ENCODE peak calls at places on chromosome 1, in eight cellular contexts. U is AG04449, N is fibroblast of the aortic adventitia, B is epithelial cell of esophagus, C is fibroblast of pulmonary artery, A is brain microvascular endothelial cell, R is IMR-90, J is epithelial cell of proximal tubule. X is an unnamed sample.

GRCh38 chr1:118159578-118159977 is 25.4 kb downstream of the SPAG17 start:
- DNase-seq in B (no peak), J (peak; percentile 39), C (no peak), N (no peak), R (no peak), U (no peak), A (no peak), X (no peak)

GRCh38 chr1:84726593-84727275 is 36.5 kb upstream of the SSX2IP start:
- DNase-seq in U (no peak), B (peak; percentile 19), C (no peak), R (peak; percentile 66), J (no peak), A (no peak), N (peak; percentile 52), X (peak; percentile 43)

GRCh38 chr1:71049951-71050598 is 2.5 kb upstream of the PTGER3 start:
- DNase-seq in R (peak; percentile 72), J (peak; percentile 37), A (peak; percentile 60), U (peak; percentile 26), N (peak; percentile 87), C (peak; percentile 87), B (peak; percentile 77), X (peak; percentile 75)

GRCh38 chr1:234186037-234186688 is 187.1 kb upstream of the COA6 start:
- DNase-seq in N (peak; percentile 6), B (peak; percentile 98), R (peak; percentile 42), J (peak; percentile 94), C (no peak), U (no peak), A (no peak), X (no peak)

GRCh38 chr1:173149887-173150286 is 57.2 kb downstream of the TNFSF4 start:
- DNase-seq in R (peak; percentile 83), J (no peak), B (peak; percentile 92), A (peak; percentile 56), N (peak; percentile 93), C (peak; percentile 97), U (peak; percentile 19), X (peak; percentile 94)

GRCh38 chr1:109252893-109253802 is 3.8 kb downstream of the CELSR2 start:
- DNase-seq in B (peak; percentile 57), J (no peak), A (no peak), U (no peak), N (no peak), R (no peak), C (no peak), X (no peak)

GRCh38 chr1:185367218-185367617 is 50.2 kb upstream of the IVNS1ABP start:
- DNase-seq in C (no peak), R (no peak), U (no peak), A (peak; percentile 22), N (no peak), J (no peak), B (no peak), X (no peak)

GRCh38 chr1:228155596-228156517 is 6.1 kb downstream of the GJC2 start:
- DNase-seq in C (no peak), B (no peak), R (no peak), A (no peak), U (no peak), N (no peak), J (no peak), X (no peak)

GRCh38 chr1:8257621-8258020 is 60.3 kb upstream of the SLC45A1 start:
- DNase-seq in N (no peak), B (peak; percentile 77), U (no peak), J (no peak), A (no peak), C (no peak), R (no peak), X (no peak)

DNA sequence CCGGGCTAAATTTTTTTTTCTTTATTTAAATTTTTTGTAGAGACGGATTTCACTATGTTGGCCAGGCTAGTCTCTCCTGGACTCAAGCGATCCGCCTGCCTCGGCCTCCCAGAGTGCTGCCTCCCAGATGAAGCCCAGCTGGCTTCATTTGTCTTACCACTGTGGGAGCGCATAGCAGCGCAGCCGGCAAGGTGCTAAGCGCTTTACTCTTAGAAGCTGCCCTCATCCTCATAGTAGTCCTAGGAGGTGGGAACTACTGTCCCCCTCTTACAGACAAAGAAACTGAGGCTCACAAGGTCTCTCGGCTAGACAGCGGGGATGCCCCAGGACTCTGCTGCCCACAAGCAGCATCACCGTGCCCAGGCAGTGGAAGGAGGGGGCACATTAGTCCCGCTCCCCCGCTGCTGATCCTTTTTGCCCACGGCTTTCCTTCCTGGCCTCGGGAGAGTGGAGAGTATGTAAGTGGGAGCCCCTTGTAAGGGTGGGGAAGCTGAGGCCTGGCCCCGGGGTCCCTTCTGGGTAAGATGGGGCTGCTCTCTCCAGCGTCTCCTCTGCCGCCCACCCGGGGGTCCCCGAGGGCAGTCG is 726 bp downstream of the TMEM54 start:
- DNase-seq in N (no peak), A (no peak), R (peak; percentile 7), B (peak; percentile 19), J (no peak), C (no peak), U (no peak), X (no peak)
- H3K4me3 ChIP-seq in N (peak overlapping the region; percentile 73), A (peak overlapping the region; percentile 58), R (peak overlapping the region; percentile 68), B (peak overlapping the region; percentile 82), J (peak overlapping the region; percentile 76), C (peak overlapping the region; percentile 62), U (peak overlapping the region; percentile 63), X (peak overlapping the region; percentile 68)

GRCh38 chr1:48084826-48085225 is 87.6 kb upstream of the TRABD2B start:
- DNase-seq in U (no peak), C (no peak), N (no peak), A (no peak), B (no peak), R (no peak), J (no peak), X (peak; percentile 17)

GRCh38 chr1:48080343-48081255 is 83.4 kb upstream of the TRABD2B start:
- DNase-seq in R (no peak), U (no peak), A (no peak), J (no peak), N (peak; percentile 12), B (no peak), C (no peak), X (no peak)

GRCh38 chr1:48079096-48079495 is 81.9 kb upstream of the TRABD2B start:
- DNase-seq in A (no peak), B (no peak), C (no peak), J (no peak), R (no peak), U (no peak), N (no peak), X (no peak)

GRCh38 chr1:48077860-48078259 is 80.7 kb upstream of the TRABD2B start:
- DNase-seq in C (no peak), J (no peak), A (no peak), R (no peak), U (no peak), B (no peak), N (peak; percentile 53), X (peak; percentile 51)

GRCh38 chr1:48082271-48082925 is 85.2 kb upstream of the TRABD2B start:
- DNase-seq in J (no peak), N (no peak), A (no peak), U (no peak), C (no peak), R (no peak), B (no peak), X (peak; percentile 21)
- TF ChIP-seq CTCF in J (no peak), N (no peak), A (no peak), U (no peak), C (no peak), R (no peak), B (no peak), X (no peak)

GRCh38 chr1:229582715-229583114 is 24.2 kb upstream of the ABCB10 start:
- DNase-seq in U (no peak), A (no peak), N (no peak), C (no peak), R (no peak), J (no peak), B (no peak), X (no peak)

GRCh38 chr1:229582011-229582694 is 23.6 kb upstream of the ABCB10 start:
- DNase-seq in U (no peak), J (no peak), A (no peak), B (peak; percentile 48), R (peak; percentile 29), C (peak; percentile 28), N (no peak), X (no peak)

GRCh38 chr1:229578168-229579100 is 19.9 kb upstream of the ABCB10 start:
- DNase-seq in N (no peak), B (no peak), J (no peak), A (no peak), U (no peak), C (no peak), R (no peak), X (no peak)

GRCh38 chr1:229581485-229581884 is 23.0 kb upstream of the ABCB10 start:
- DNase-seq in C (no peak), U (no peak), A (no peak), J (no peak), N (no peak), R (no peak), B (no peak), X (no peak)

DNA sequence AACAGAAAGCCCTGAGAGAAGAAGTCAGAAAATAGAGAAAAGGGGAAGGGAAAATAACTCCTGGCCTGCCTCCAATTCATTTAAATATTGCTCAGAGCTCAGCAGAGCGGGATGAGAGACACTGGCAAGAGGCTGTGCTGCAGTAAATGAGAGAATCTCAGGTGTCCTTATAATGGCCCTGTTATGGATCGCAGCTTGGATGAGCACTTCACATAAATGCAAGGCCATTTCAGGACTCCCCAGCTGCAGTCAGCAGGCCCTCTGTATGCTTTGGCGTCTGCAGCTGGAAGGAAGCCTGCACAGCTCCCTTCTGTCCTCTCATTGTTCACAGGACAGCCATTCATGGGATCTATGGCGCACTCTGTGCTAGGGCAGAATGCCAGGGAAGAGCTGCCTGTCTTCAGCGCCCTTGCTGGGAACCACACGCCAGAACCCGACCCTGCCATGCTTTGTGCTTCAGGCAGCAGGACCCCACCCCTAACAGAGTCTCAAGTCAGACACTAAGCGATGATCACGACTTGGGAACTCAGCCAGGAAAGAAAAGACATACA is 20.7 kb upstream of the ABCB10 start:
- DNase-seq in N (peak; percentile 48), A (peak; percentile 21), B (peak; percentile 40), C (peak; percentile 68), U (no peak), R (peak; percentile 24), J (no peak), X (peak; percentile 22)
- H3K4me3 ChIP-seq in N (peak overlapping the region; percentile 23), A (no peak overlapping the region), B (no peak overlapping the region), C (peak overlapping the region; percentile 37), U (no peak overlapping the region), R (no peak overlapping the region), J (peak overlapping the region; percentile 33), X (no peak overlapping the region)

GRCh38 chr1:88080875-88081274 is 603.2 kb upstream of the PKN2 start:
- DNase-seq in C (no peak), U (no peak), J (no peak), N (no peak), B (no peak), R (no peak), A (no peak), X (no peak)

GRCh38 chr1:88075813-88076212 is 608.3 kb upstream of the PKN2 start:
- DNase-seq in U (no peak), J (no peak), C (no peak), B (no peak), A (no peak), R (no peak), N (no peak), X (no peak)

GRCh38 chr1:88074661-88075060 is 609.4 kb upstream of the PKN2 start:
- DNase-seq in C (no peak), R (no peak), N (no peak), J (no peak), A (no peak), B (no peak), U (no peak), X (no peak)

GRCh38 chr1:88079036-88079435 is 605.0 kb upstream of the PKN2 start:
- DNase-seq in B (peak; percentile 20), J (no peak), U (no peak), A (no peak), N (peak; percentile 3), R (peak; percentile 13), C (peak; percentile 17), X (peak; percentile 22)
- TF ChIP-seq CTCF in B (peak; percentile 46), J (peak; percentile 49), U (peak; percentile 34), A (peak; percentile 75), N (peak; percentile 48), R (peak; percentile 38), C (peak; percentile 42), X (peak; percentile 53)

GRCh38 chr1:91791103-91791502 is 94.8 kb downstream of the TGFBR3 start:
- DNase-seq in R (no peak), B (no peak), N (no peak), A (no peak), U (no peak), J (no peak), C (no peak), X (no peak)
- H3K4me3 ChIP-seq in R (no peak overlapping the region), B (no peak overlapping the region), N (no peak overlapping the region), A (no peak overlapping the region), U (no peak overlapping the region), J (no peak overlapping the region), C (no peak overlapping the region), X (no peak overlapping the region)